ENCODE peak calls at places on chromosomes 2 and 18, in ten cellular contexts. X, Z, R, P, A, O, C, W, F and L are unnamed samples.

GRCh38 chr2:217998926-217999633 is 3.7 kb downstream of the TNS1 start:
- DNase-seq in X (no peak), Z (no peak), R (no peak), P (no peak), A (no peak), O (no peak), C (no peak), W (no peak), F (no peak), L (no peak)

GRCh38 chr2:223797811-223798721 is 39.3 kb downstream of the AP1S3 start:
- DNase-seq in X (no peak), Z (no peak), R (no peak), P (no peak), A (no peak), O (peak), C (peak), W (peak), F (no peak), L (no peak)

GRCh38 chr2:207227062-207227748 is 61.5 kb upstream of the KLF7 start:
- DNase-seq in X (peak), Z (peak), R (no peak), P (peak), A (no peak), O (peak), C (no peak), W (peak), F (no peak), L (no peak)

GRCh38 chr2:53520630-53520940 is 247.0 kb upstream of the CHAC2 start:
- DNase-seq in X (no peak), Z (no peak), R (no peak), P (no peak), A (no peak), O (no peak), C (no peak), W (no peak), F (no peak), L (no peak)

GRCh38 chr2:31227711-31228125 is 6.2 kb upstream of the EHD3 start:
- DNase-seq in X (no peak), Z (no peak), R (peak), P (no peak), A (no peak), O (no peak), C (no peak), W (peak), F (no peak), L (no peak)

GRCh38 chr18:5721924-5722323 is 173.4 kb downstream of the TMEM200C start:
- DNase-seq in X (no peak), Z (no peak), R (no peak), P (no peak), A (no peak), O (no peak), C (no peak), W (no peak), F (no peak), L (no peak)

GRCh38 chr2:192960945-192961344 is 766.2 kb upstream of the TMEFF2 start:
- DNase-seq in X (no peak), Z (no peak), R (no peak), P (no peak), A (no peak), O (no peak), C (no peak), W (no peak), F (no peak), L (no peak)

GRCh38 chr2:235301202-235302076 is 192.4 kb upstream of the AGAP1 start:
- DNase-seq in X (no peak), Z (no peak), R (no peak), P (no peak), A (no peak), O (no peak), C (no peak), W (no peak), F (no peak), L (no peak)

GRCh38 chr18:7577706-7578105 is 10.6 kb downstream of the PTPRM start:
- DNase-seq in X (no peak), Z (no peak), R (no peak), P (no peak), A (no peak), O (no peak), C (no peak), W (peak), F (no peak), L (no peak)

GRCh38 chr2:151381266-151381665 is 23.9 kb downstream of the TNFAIP6 start:
- DNase-seq in X (no peak), Z (no peak), R (no peak), P (no peak), A (no peak), O (no peak), C (no peak), W (peak), F (no peak), L (no peak)

GRCh38 chr18:32441536-32441935 is 29.1 kb downstream of the GAREM1 start:
- DNase-seq in X (no peak), Z (no peak), R (no peak), P (no peak), A (no peak), O (no peak), C (no peak), W (no peak), F (no peak), L (no peak)

GRCh38 chr18:55100817-55101457 is 141.7 kb upstream of the CCDC68 start:
- DNase-seq in X (no peak), Z (no peak), R (no peak), P (no peak), A (no peak), O (no peak), C (peak), W (peak), F (no peak), L (no peak)

GRCh38 chr18:77071711-77072292 is 60.8 kb downstream of the MBP start:
- DNase-seq in X (no peak), Z (no peak), R (no peak), P (no peak), A (no peak), O (peak), C (peak), W (peak), F (peak), L (peak)

GRCh38 chr2:238169021-238169707 is 10.4 kb downstream of the ERFE start:
- DNase-seq in X (peak), Z (no peak), R (no peak), P (no peak), A (no peak), O (peak), C (peak), W (peak), F (no peak), L (peak)

GRCh38 chr2:239160226-239161143 is 240.3 kb downstream of the HDAC4 start:
- DNase-seq in X (no peak), Z (peak), R (no peak), P (no peak), A (no peak), O (peak), C (no peak), W (peak), F (peak), L (no peak)

GRCh38 chr2:128413014-128413717 is 94.5 kb upstream of the HS6ST1 start:
- DNase-seq in X (no peak), Z (no peak), R (no peak), P (no peak), A (no peak), O (peak), C (no peak), W (no peak), F (peak), L (peak)

GRCh38 chr2:19684516-19684915 is 217.3 kb downstream of the TTC32 start:
- DNase-seq in X (no peak), Z (no peak), R (no peak), P (no peak), A (no peak), O (no peak), C (no peak), W (no peak), F (no peak), L (no peak)

GRCh38 chr2:260507-261161 is 3.2 kb downstream of the SH3YL1 start:
- DNase-seq in X (no peak), Z (no peak), R (no peak), P (no peak), A (no peak), O (no peak), C (no peak), W (peak), F (no peak), L (no peak)

GRCh38 chr2:47907097-47907781 is 941 bp upstream of the FBXO11 start:
- DNase-seq in X (no peak), Z (peak), R (peak), P (peak), A (no peak), O (peak), C (no peak), W (no peak), F (peak), L (peak)

GRCh38 chr2:96156011-96156820 is 11.0 kb upstream of the DUSP2 start:
- DNase-seq in X (no peak), Z (no peak), R (no peak), P (no peak), A (no peak), O (no peak), C (no peak), W (no peak), F (no peak), L (no peak)

GRCh38 chr2:96920801-96921560 is 51.1 kb upstream of the SEMA4C start:
- DNase-seq in X (no peak), Z (no peak), R (no peak), P (no peak), A (no peak), O (no peak), C (no peak), W (no peak), F (no peak), L (no peak)

GRCh38 chr2:43519711-43520221 is 76.1 kb downstream of the THADA start:
- DNase-seq in X (no peak), Z (no peak), R (peak), P (no peak), A (no peak), O (no peak), C (no peak), W (peak), F (peak), L (no peak)

GRCh38 chr18:48222118-48222517 is 187.1 kb downstream of the ZBTB7C start:
- DNase-seq in X (peak), Z (peak), R (peak), P (peak), A (no peak), O (peak), C (no peak), W (no peak), F (peak), L (peak)

GRCh38 chr2:239814136-239814916 is 210.8 kb downstream of the NDUFA10 start:
- DNase-seq in X (no peak), Z (no peak), R (no peak), P (peak), A (no peak), O (peak), C (no peak), W (no peak), F (no peak), L (peak)

DNA sequence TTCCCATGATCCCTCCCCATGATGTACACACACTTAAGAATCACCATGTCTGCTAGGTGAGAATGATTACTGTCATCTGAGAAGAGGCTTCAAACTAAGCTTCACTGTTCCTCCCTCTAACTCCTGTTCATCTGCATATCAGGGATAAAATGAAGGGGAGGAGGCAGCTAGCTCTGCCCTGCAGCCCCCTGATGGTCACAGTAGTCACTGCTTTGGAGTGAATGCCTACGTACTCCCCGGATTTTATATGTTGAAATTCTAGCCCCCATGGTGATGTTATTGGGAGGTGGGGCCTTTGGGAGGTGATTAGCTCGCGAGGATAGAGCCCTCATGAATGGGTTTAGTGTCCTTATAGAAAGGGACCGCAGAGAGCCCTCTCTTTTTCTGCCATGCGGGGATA is 156.4 kb downstream of the NCKAP5 start:
- DNase-seq in X (no peak), Z (no peak), R (no peak), P (no peak), A (no peak), O (no peak), C (no peak), W (no peak), F (no peak), L (no peak)
- TF ChIP-seq CTCF in X (no peak), Z (no peak), R (no peak), P (no peak), A (no peak), O (no peak), C (no peak), W (no peak), F (no peak), L (no peak)

DNA sequence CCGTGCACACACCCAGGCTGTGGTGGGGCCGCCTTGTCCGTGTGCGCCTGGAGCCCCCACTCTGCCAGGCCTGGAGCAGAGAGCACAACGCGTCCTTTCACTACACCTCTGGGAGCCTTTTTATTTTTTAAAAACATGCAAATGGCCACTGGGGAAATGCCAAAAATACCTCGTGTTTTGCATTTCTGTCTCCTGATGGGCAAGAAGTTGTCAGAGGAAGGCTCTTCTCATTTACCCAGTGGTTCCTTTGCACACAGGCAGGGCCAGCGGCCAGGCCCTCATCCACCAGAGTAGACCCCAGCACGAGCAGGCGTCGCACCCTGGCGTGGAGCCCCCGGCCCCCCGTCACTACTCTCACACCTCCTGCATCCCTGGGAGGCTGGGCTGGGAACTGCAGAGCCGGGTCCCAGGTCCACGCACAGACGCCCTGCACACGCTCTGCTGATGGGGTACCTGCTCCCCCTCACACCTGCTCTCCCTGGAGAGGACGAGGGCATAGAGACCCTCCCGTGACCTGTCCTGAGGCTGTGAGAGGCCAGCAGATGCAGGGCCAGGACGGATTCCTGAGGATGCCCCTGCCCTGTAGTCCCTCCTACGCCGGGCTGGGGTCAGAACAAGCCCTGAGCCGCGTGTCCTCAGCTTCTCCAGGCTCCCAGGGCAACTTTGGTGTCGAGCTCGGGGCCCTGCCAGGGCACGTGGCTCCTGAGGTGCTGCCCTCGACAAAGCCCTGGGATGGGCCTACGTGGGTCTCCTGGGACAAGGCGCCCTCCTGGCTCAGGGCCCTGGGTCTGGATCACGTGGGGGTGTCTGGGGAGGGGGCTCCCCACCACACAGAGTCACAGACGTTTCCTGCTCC is 64.9 kb downstream of the NFATC1 start:
- DNase-seq in X (no peak), Z (no peak), R (no peak), P (no peak), A (no peak), O (no peak), C (no peak), W (peak), F (no peak), L (no peak)
- TF ChIP-seq POLR2A in X (no peak), Z (no peak), R (no peak), P (no peak), A (no peak), O (no peak), C (no peak), W (no peak), F (no peak), L (no peak)

GRCh38 chr2:74504591-74504990 is 2.9 kb downstream of the PCGF1 start:
- DNase-seq in X (no peak), Z (no peak), R (no peak), P (no peak), A (no peak), O (no peak), C (no peak), W (no peak), F (no peak), L (no peak)
- H3K4me3 ChIP-seq in X (no peak), Z (no peak), R (no peak), P (no peak), A (no peak), O (no peak), C (no peak), W (no peak), F (peak), L (no peak)

GRCh38 chr2:201860541-201861154 is 54.3 kb downstream of the CDK15 start:
- DNase-seq in X (peak), Z (peak), R (peak), P (peak), A (no peak), O (peak), C (peak), W (peak), F (peak), L (peak)
- TF ChIP-seq CTCF in X (peak), Z (peak), R (peak), P (peak), A (peak), O (peak), C (peak), W (peak), F (peak), L (no peak)

GRCh38 chr2:11344956-11345671 is 678 bp upstream of the ROCK2 start:
- DNase-seq in X (peak), Z (peak), R (peak), P (peak), A (no peak), O (peak), C (peak), W (peak), F (peak), L (peak)

GRCh38 chr2:11346129-11346528 is 1.7 kb upstream of the ROCK2 start:
- DNase-seq in X (no peak), Z (no peak), R (no peak), P (no peak), A (no peak), O (no peak), C (no peak), W (no peak), F (no peak), L (no peak)

GRCh38 chr2:11343626-11344341 is 652 bp downstream of the ROCK2 start:
- DNase-seq in X (peak), Z (peak), R (peak), P (peak), A (no peak), O (peak), C (peak), W (peak), F (peak), L (peak)

GRCh38 chr2:11343344-11343625 is 1.2 kb downstream of the ROCK2 start:
- DNase-seq in X (no peak), Z (no peak), R (no peak), P (no peak), A (no peak), O (no peak), C (no peak), W (no peak), F (no peak), L (no peak)

GRCh38 chr2:11344342-11344955 is at the start of gene ROCK2:
- DNase-seq in X (peak), Z (peak), R (peak), P (peak), A (peak), O (peak), C (peak), W (peak), F (peak), L (peak)
- TF ChIP-seq POLR2A in X (no peak), Z (peak), R (peak), P (peak), A (peak), O (peak), C (peak), W (peak), F (no peak), L (no peak)

DNA sequence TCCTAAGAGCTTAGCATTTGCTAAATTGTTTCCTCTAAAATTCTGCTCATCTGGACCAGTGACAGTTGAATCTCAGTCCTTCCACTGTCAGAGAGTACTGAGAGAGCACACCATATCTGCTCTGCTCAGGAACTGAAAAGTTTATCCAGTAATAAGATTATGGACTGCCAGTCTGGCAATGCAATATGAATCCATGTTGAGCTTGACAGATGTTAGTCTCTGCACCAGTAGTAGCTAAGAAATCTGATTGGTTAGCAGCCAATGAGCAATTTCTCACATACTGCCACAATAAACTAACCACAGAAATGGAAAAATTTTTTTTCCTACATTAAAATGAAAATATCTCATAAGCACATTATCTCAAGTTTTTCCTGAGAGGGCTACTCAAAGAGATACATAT is 2.3 kb downstream of the PRKD3 start:
- DNase-seq in X (no peak), Z (no peak), R (no peak), P (no peak), A (no peak), O (no peak), C (no peak), W (peak), F (no peak), L (no peak)
- H3K4me3 ChIP-seq in X (no peak), Z (no peak), R (no peak), P (no peak), A (peak), O (no peak), C (no peak), W (no peak), F (peak), L (no peak)

DNA sequence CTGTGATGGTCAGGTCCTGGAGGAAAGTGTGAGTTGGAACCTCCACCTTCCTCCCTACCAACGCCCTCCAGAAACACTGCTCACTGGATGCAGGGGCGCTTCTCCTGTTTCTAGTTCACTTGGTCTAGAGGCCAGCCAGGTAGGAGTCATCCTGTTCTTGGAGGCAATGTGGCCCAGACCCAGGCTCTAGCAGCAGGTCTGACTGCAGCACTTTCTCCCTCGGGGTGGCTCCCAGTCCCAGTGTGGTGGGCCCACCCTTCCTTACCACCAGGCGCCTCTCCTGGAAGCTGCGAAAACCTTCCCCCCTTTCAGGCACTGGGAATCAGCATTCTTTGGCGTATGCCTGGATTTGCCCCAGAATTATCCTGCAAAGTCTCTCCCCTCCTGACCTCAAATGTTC is 292.8 kb downstream of the SOX11 start:
- DNase-seq in X (no peak), Z (no peak), R (no peak), P (no peak), A (no peak), O (no peak), C (no peak), W (no peak), F (no peak), L (no peak)
- TF ChIP-seq CTCF in X (no peak), Z (no peak), R (no peak), P (no peak), A (no peak), O (no peak), C (no peak), W (no peak), F (no peak), L (no peak)